ENCODE peak calls at places on chromosomes 5 and 9, in eight cellular contexts. X is neuronal stem cell; N is GM18507; S is GM23248; Z is sciatic nerve; U is central memory CD4-positive, alpha-beta T cell; V is adrenal gland; R is nephron progenitor cell. P is an unnamed sample.

GRCh38 chr5:53080271-53080670 is 29.3 kb downstream of the MOCS2 start:
- DNase-seq in Z (no peak), S (no peak), X (no peak), U (no peak), R (no peak), V (no peak), N (no peak), P (no peak)

GRCh38 chr5:159419567-159419966 is 89.3 kb upstream of the IL12B start:
- DNase-seq in S (peak), U (no peak), X (no peak), R (no peak), Z (no peak), V (peak), N (no peak), P (no peak)

GRCh38 chr9:89046832-89047231 is 55.6 kb downstream of the S1PR3 start:
- DNase-seq in V (no peak), R (no peak), Z (no peak), X (no peak), S (peak), N (no peak), U (no peak), P (no peak)

GRCh38 chr5:34415559-34416198 is 240.4 kb upstream of the RAI14 start:
- DNase-seq in U (no peak), X (no peak), N (peak), R (no peak), S (peak), Z (no peak), V (no peak), P (no peak)

GRCh38 chr5:133664422-133664821 is 52.1 kb upstream of the FSTL4 start:
- DNase-seq in U (no peak), V (no peak), S (peak), R (no peak), N (no peak), Z (no peak), X (no peak), P (no peak)

GRCh38 chr5:141338538-141339306 is at the start of gene PCDHGA2:
- DNase-seq in U (no peak), Z (no peak), X (no peak), S (peak), V (no peak), N (no peak), R (no peak), P (no peak)

GRCh38 chr5:66436721-66437120 is 159.5 kb upstream of the MAST4 start:
- DNase-seq in V (no peak), X (no peak), N (no peak), R (no peak), Z (no peak), U (no peak), S (peak), P (no peak)

GRCh38 chr9:36748322-36748899 is 175.7 kb downstream of the MELK start:
- DNase-seq in S (peak), Z (no peak), R (peak), U (no peak), V (peak), X (peak), N (peak), P (no peak)

GRCh38 chr5:74183041-74183440 is 457.5 kb downstream of the ENC1 start:
- DNase-seq in R (no peak), N (no peak), Z (no peak), U (no peak), V (no peak), X (no peak), S (no peak), P (no peak)

GRCh38 chr5:104385901-104386300 is 823.3 kb upstream of the NUDT12 start:
- DNase-seq in V (no peak), R (no peak), X (no peak), Z (no peak), S (no peak), N (no peak), U (no peak), P (no peak)

GRCh38 chr5:156526081-156527017 is 199.4 kb downstream of the SGCD start:
- DNase-seq in R (no peak), N (no peak), X (no peak), Z (no peak), S (peak), V (no peak), U (no peak), P (no peak)

GRCh38 chr5:151799407-151799806 is 27.7 kb downstream of the G3BP1 start:
- DNase-seq in V (no peak), R (no peak), N (no peak), X (no peak), S (peak), Z (no peak), U (no peak), P (no peak)

GRCh38 chr5:168287362-168287761 is 4.1 kb upstream of the WWC1 start:
- DNase-seq in R (no peak), N (no peak), V (no peak), U (no peak), X (no peak), Z (no peak), S (no peak), P (no peak)

GRCh38 chr5:114362197-114362976 is 517 bp downstream of the KCNN2 start:
- DNase-seq in R (peak), X (peak), U (no peak), Z (no peak), N (no peak), S (peak), V (no peak), P (no peak)

GRCh38 chr5:59640411-59640810 is 253.1 kb downstream of the PDE4D start:
- DNase-seq in S (peak), R (peak), V (no peak), X (no peak), Z (no peak), U (no peak), N (no peak), P (no peak)

GRCh38 chr9:136286359-136286986 is 17.4 kb downstream of the CCDC187 start:
- DNase-seq in Z (no peak), N (no peak), V (no peak), S (no peak), R (no peak), X (no peak), U (no peak), P (no peak)

GRCh38 chr5:112742424-112742823 is 4.7 kb downstream of the APC start:
- DNase-seq in X (no peak), R (no peak), V (no peak), Z (no peak), U (no peak), N (no peak), S (peak), P (no peak)

GRCh38 chr5:87885727-87886126 is 382.9 kb downstream of the TMEM161B start:
- DNase-seq in V (no peak), X (no peak), S (no peak), Z (no peak), N (no peak), R (no peak), U (no peak), P (no peak)

GRCh38 chr5:124718376-124718775 is 28.1 kb downstream of the ZNF608 start:
- DNase-seq in Z (no peak), S (peak), V (peak), R (no peak), U (no peak), N (no peak), X (no peak), P (no peak)

GRCh38 chr9:131382850-131383729 is 10.8 kb upstream of the PRRC2B start:
- DNase-seq in V (peak), U (no peak), S (peak), R (peak), X (peak), N (no peak), Z (no peak), P (peak)

GRCh38 chr5:142736247-142736632 is 33.9 kb upstream of the ARHGAP26 start:
- DNase-seq in Z (no peak), S (no peak), X (no peak), R (no peak), V (no peak), U (no peak), N (no peak), P (no peak)